ENCODE peak calls at places on chromosomes 2 and 18, in six cellular contexts. W, G, F, E, C and M are unnamed samples.

GRCh38 chr18:59691046-59691395 is 6.2 kb downstream of the CCBE1 start:
- DNase-seq in W (peak), G (peak), F (peak), E (no peak), C (no peak), M (no peak)

GRCh38 chr2:30981101-30981500 is 157.1 kb downstream of the GALNT14 start:
- DNase-seq in W (no peak), G (no peak), F (no peak), E (no peak), C (no peak), M (no peak)

GRCh38 chr2:121343191-121343590 is 58.2 kb upstream of the TFCP2L1 start:
- DNase-seq in W (no peak), G (peak), F (no peak), E (no peak), C (no peak), M (no peak)

GRCh38 chr18:51151568-51152511 is 45.6 kb downstream of the MEX3C start:
- DNase-seq in W (no peak), G (no peak), F (no peak), E (peak), C (peak), M (peak)

GRCh38 chr2:110994250-110994961 is 126.3 kb upstream of the BCL2L11 start:
- DNase-seq in W (no peak), G (no peak), F (no peak), E (no peak), C (no peak), M (no peak)

GRCh38 chr2:234025475-234025874 is 25.0 kb upstream of the SPP2 start:
- DNase-seq in W (no peak), G (no peak), F (no peak), E (peak), C (no peak), M (peak)

GRCh38 chr2:167183916-167184315 is 295.6 kb downstream of the XIRP2 start:
- DNase-seq in W (no peak), G (no peak), F (no peak), E (no peak), C (no peak), M (no peak)

GRCh38 chr2:168064011-168064998 is 183.1 kb downstream of the STK39 start:
- DNase-seq in W (no peak), G (peak), F (no peak), E (no peak), C (no peak), M (no peak)

GRCh38 chr2:195092341-195092740 is 564.7 kb upstream of the SLC39A10 start:
- DNase-seq in W (no peak), G (no peak), F (no peak), E (no peak), C (no peak), M (no peak)

GRCh38 chr2:237161239-237161638 is 75.5 kb downstream of the COPS8 start:
- DNase-seq in W (no peak), G (no peak), F (no peak), E (no peak), C (no peak), M (no peak)

GRCh38 chr2:46776687-46777327 is 138.8 kb downstream of the MCFD2 start:
- DNase-seq in W (peak), G (peak), F (peak), E (peak), C (peak), M (no peak)

GRCh38 chr2:134232868-134233732 is 20.8 kb upstream of the MGAT5 start:
- DNase-seq in W (peak), G (peak), F (no peak), E (no peak), C (peak), M (no peak)